ENCODE peak calls at places on chromosomes 6 and 20, in nine cellular contexts. One of them, this sample, is unnamed.

GRCh38 chr20:62860924-62861691 is 514 bp downstream of the TCFL5 start:
- DNase-seq in fibroblast of the aortic adventitia: no peak
- DNase-seq in H9: peak
- DNase-seq in endothelial cell: peak
- DNase-seq in neural crest cell: no peak
- DNase-seq in left lung: peak
- DNase-seq in keratinocyte: no peak
- DNase-seq in mammary epithelial cell: no peak
- DNase-seq in body of pancreas: peak
- DNase-seq in this sample: peak

GRCh38 chr20:9927224-9927623 is 88.3 kb upstream of the PAK5 start:
- DNase-seq in endothelial cell: no peak
- DNase-seq in keratinocyte: no peak
- DNase-seq in left lung: no peak
- DNase-seq in body of pancreas: no peak
- DNase-seq in neural crest cell: no peak
- DNase-seq in mammary epithelial cell: peak
- DNase-seq in H9: no peak
- DNase-seq in fibroblast of the aortic adventitia: peak
- DNase-seq in this sample: no peak

GRCh38 chr6:170000071-170000843 is 248.8 kb downstream of the ERMARD start:
- DNase-seq in mammary epithelial cell: no peak
- DNase-seq in endothelial cell: no peak
- DNase-seq in fibroblast of the aortic adventitia: no peak
- DNase-seq in left lung: no peak
- DNase-seq in keratinocyte: no peak
- DNase-seq in body of pancreas: no peak
- DNase-seq in neural crest cell: no peak
- DNase-seq in H9: peak
- DNase-seq in this sample: no peak

GRCh38 chr6:137736919-137737318 is 130.1 kb upstream of the TNFAIP3 start:
- DNase-seq in fibroblast of the aortic adventitia: peak
- DNase-seq in keratinocyte: no peak
- DNase-seq in H9: no peak
- DNase-seq in mammary epithelial cell: no peak
- DNase-seq in left lung: no peak
- DNase-seq in neural crest cell: no peak
- DNase-seq in endothelial cell: no peak
- DNase-seq in body of pancreas: no peak
- DNase-seq in this sample: no peak

GRCh38 chr20:59141818-59142581 is 21.6 kb upstream of the ZNF831 start:
- DNase-seq in body of pancreas: no peak
- DNase-seq in H9: no peak
- DNase-seq in mammary epithelial cell: no peak
- DNase-seq in keratinocyte: no peak
- DNase-seq in fibroblast of the aortic adventitia: no peak
- DNase-seq in endothelial cell: peak
- DNase-seq in neural crest cell: peak
- DNase-seq in left lung: no peak
- DNase-seq in this sample: no peak

GRCh38 chr6:116392158-116393032 is 21.6 kb downstream of the DSE start:
- DNase-seq in endothelial cell: no peak
- DNase-seq in neural crest cell: no peak
- DNase-seq in left lung: no peak
- DNase-seq in H9: no peak
- DNase-seq in mammary epithelial cell: peak
- DNase-seq in body of pancreas: no peak
- DNase-seq in fibroblast of the aortic adventitia: peak
- DNase-seq in keratinocyte: no peak
- DNase-seq in this sample: peak

GRCh38 chr20:59214083-59214482 is 50.5 kb downstream of the ZNF831 start:
- DNase-seq in H9: no peak
- DNase-seq in endothelial cell: no peak
- DNase-seq in neural crest cell: no peak
- DNase-seq in mammary epithelial cell: no peak
- DNase-seq in left lung: no peak
- DNase-seq in body of pancreas: no peak
- DNase-seq in fibroblast of the aortic adventitia: no peak
- DNase-seq in keratinocyte: no peak
- DNase-seq in this sample: no peak

GRCh38 chr6:43683708-43684455 is 3.7 kb downstream of the MRPS18A start:
- DNase-seq in neural crest cell: no peak
- DNase-seq in mammary epithelial cell: no peak
- DNase-seq in endothelial cell: no peak
- DNase-seq in body of pancreas: no peak
- DNase-seq in H9: no peak
- DNase-seq in fibroblast of the aortic adventitia: no peak
- DNase-seq in left lung: no peak
- DNase-seq in keratinocyte: no peak
- DNase-seq in this sample: no peak

GRCh38 chr20:59984551-59984950 is 26.3 kb downstream of the CDH26 start:
- DNase-seq in mammary epithelial cell: no peak
- DNase-seq in endothelial cell: no peak
- DNase-seq in neural crest cell: no peak
- DNase-seq in body of pancreas: no peak
- DNase-seq in H9: no peak
- DNase-seq in keratinocyte: no peak
- DNase-seq in left lung: no peak
- DNase-seq in fibroblast of the aortic adventitia: no peak
- DNase-seq in this sample: no peak

GRCh38 chr6:18640754-18641153 is 253.6 kb downstream of the RNF144B start:
- DNase-seq in endothelial cell: no peak
- DNase-seq in mammary epithelial cell: no peak
- DNase-seq in fibroblast of the aortic adventitia: no peak
- DNase-seq in keratinocyte: no peak
- DNase-seq in left lung: no peak
- DNase-seq in H9: no peak
- DNase-seq in neural crest cell: no peak
- DNase-seq in body of pancreas: no peak
- DNase-seq in this sample: no peak

GRCh38 chr6:88870728-88871330 is 92.6 kb downstream of the RNGTT start:
- DNase-seq in body of pancreas: peak
- DNase-seq in left lung: no peak
- DNase-seq in endothelial cell: peak
- DNase-seq in mammary epithelial cell: peak
- DNase-seq in neural crest cell: peak
- DNase-seq in keratinocyte: no peak
- DNase-seq in H9: no peak
- DNase-seq in fibroblast of the aortic adventitia: peak
- DNase-seq in this sample: peak

GRCh38 chr6:160036790-160037206 is 67.9 kb downstream of the IGF2R start:
- DNase-seq in left lung: no peak
- DNase-seq in keratinocyte: peak
- DNase-seq in neural crest cell: no peak
- DNase-seq in endothelial cell: no peak
- DNase-seq in mammary epithelial cell: peak
- DNase-seq in fibroblast of the aortic adventitia: peak
- DNase-seq in H9: no peak
- DNase-seq in body of pancreas: no peak
- DNase-seq in this sample: no peak

GRCh38 chr6:160036331-160036695 is 67.4 kb downstream of the IGF2R start:
- DNase-seq in fibroblast of the aortic adventitia: no peak
- DNase-seq in body of pancreas: no peak
- DNase-seq in left lung: no peak
- DNase-seq in neural crest cell: no peak
- DNase-seq in mammary epithelial cell: no peak
- DNase-seq in endothelial cell: no peak
- DNase-seq in H9: no peak
- DNase-seq in keratinocyte: no peak
- DNase-seq in this sample: no peak

GRCh38 chr6:160040055-160040454 is 71.2 kb downstream of the IGF2R start:
- DNase-seq in left lung: no peak
- DNase-seq in keratinocyte: no peak
- DNase-seq in body of pancreas: no peak
- DNase-seq in H9: no peak
- DNase-seq in endothelial cell: no peak
- DNase-seq in mammary epithelial cell: no peak
- DNase-seq in fibroblast of the aortic adventitia: no peak
- DNase-seq in neural crest cell: no peak
- DNase-seq in this sample: no peak

GRCh38 chr6:160039441-160039840 is 70.6 kb downstream of the IGF2R start:
- DNase-seq in keratinocyte: no peak
- DNase-seq in neural crest cell: no peak
- DNase-seq in H9: no peak
- DNase-seq in fibroblast of the aortic adventitia: no peak
- DNase-seq in mammary epithelial cell: no peak
- DNase-seq in endothelial cell: no peak
- DNase-seq in body of pancreas: no peak
- DNase-seq in left lung: no peak
- DNase-seq in this sample: no peak

DNA sequence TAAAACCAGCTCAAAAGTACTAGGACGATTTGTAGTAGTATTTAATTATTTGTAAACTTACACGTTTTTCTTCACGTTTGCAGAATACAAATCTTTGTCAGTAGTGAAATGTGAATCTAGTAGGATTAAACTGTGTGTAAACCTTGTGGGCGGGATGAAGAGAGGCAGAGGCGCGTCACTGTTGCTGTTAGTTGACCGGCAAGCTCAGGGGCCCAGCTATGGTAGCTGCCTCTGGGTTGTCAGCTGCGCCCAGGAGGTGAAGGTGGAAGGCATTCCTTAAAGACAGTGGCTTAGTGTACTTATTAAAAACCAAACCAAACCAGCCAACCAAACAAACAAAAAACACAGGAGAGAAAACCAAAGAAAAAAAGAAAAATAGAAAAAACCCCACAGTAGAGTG is 69.6 kb downstream of the IGF2R start:
- DNase-seq in keratinocyte: no peak
- DNase-seq in fibroblast of the aortic adventitia: no peak
- DNase-seq in H9: no peak
- DNase-seq in body of pancreas: no peak
- DNase-seq in neural crest cell: no peak
- DNase-seq in left lung: no peak
- DNase-seq in mammary epithelial cell: no peak
- DNase-seq in endothelial cell: no peak
- DNase-seq in this sample: no peak
- TF ChIP-seq CTCF in keratinocyte: no peak
- TF ChIP-seq CTCF in fibroblast of the aortic adventitia: no peak
- TF ChIP-seq CTCF in H9: no peak
- TF ChIP-seq CTCF in body of pancreas: no peak
- TF ChIP-seq CTCF in neural crest cell: no peak
- TF ChIP-seq CTCF in left lung: no peak
- TF ChIP-seq CTCF in mammary epithelial cell: no peak
- TF ChIP-seq CTCF in endothelial cell: no peak
- TF ChIP-seq CTCF in this sample: no peak

GRCh38 chr6:96626749-96627353 is 63.9 kb downstream of the FHL5 start:
- DNase-seq in H9: no peak
- DNase-seq in body of pancreas: no peak
- DNase-seq in fibroblast of the aortic adventitia: peak
- DNase-seq in mammary epithelial cell: peak
- DNase-seq in endothelial cell: no peak
- DNase-seq in keratinocyte: no peak
- DNase-seq in left lung: no peak
- DNase-seq in neural crest cell: no peak
- DNase-seq in this sample: no peak
- TF ChIP-seq CTCF in H9: peak
- TF ChIP-seq CTCF in body of pancreas: peak
- TF ChIP-seq CTCF in fibroblast of the aortic adventitia: peak
- TF ChIP-seq CTCF in mammary epithelial cell: peak
- TF ChIP-seq CTCF in endothelial cell: peak
- TF ChIP-seq CTCF in keratinocyte: no peak
- TF ChIP-seq CTCF in left lung: peak
- TF ChIP-seq CTCF in neural crest cell: peak
- TF ChIP-seq CTCF in this sample: peak

GRCh38 chr20:25540273-25540672 is 45.1 kb downstream of the NINL start:
- DNase-seq in neural crest cell: no peak
- DNase-seq in body of pancreas: peak
- DNase-seq in H9: peak
- DNase-seq in left lung: no peak
- DNase-seq in fibroblast of the aortic adventitia: no peak
- DNase-seq in keratinocyte: no peak
- DNase-seq in mammary epithelial cell: peak
- DNase-seq in endothelial cell: no peak
- DNase-seq in this sample: no peak
- TF ChIP-seq CTCF in neural crest cell: peak
- TF ChIP-seq CTCF in body of pancreas: peak
- TF ChIP-seq CTCF in H9: peak
- TF ChIP-seq CTCF in left lung: peak
- TF ChIP-seq CTCF in fibroblast of the aortic adventitia: peak
- TF ChIP-seq CTCF in keratinocyte: peak
- TF ChIP-seq CTCF in mammary epithelial cell: peak
- TF ChIP-seq CTCF in endothelial cell: no peak
- TF ChIP-seq CTCF in this sample: no peak

GRCh38 chr20:3801299-3801698 is 5.2 kb downstream of the CDC25B start:
- DNase-seq in body of pancreas: no peak
- DNase-seq in H9: no peak
- DNase-seq in left lung: no peak
- DNase-seq in endothelial cell: no peak
- DNase-seq in mammary epithelial cell: no peak
- DNase-seq in neural crest cell: no peak
- DNase-seq in fibroblast of the aortic adventitia: no peak
- DNase-seq in keratinocyte: no peak
- DNase-seq in this sample: no peak
- TF ChIP-seq CTCF in body of pancreas: no peak
- TF ChIP-seq CTCF in H9: no peak
- TF ChIP-seq CTCF in left lung: no peak
- TF ChIP-seq CTCF in endothelial cell: no peak
- TF ChIP-seq CTCF in mammary epithelial cell: no peak
- TF ChIP-seq CTCF in neural crest cell: no peak
- TF ChIP-seq CTCF in fibroblast of the aortic adventitia: no peak
- TF ChIP-seq CTCF in keratinocyte: no peak
- TF ChIP-seq CTCF in this sample: no peak

GRCh38 chr6:30611856-30612194 is 5.2 kb downstream of the PPP1R10 start:
- DNase-seq in left lung: no peak
- DNase-seq in mammary epithelial cell: no peak
- DNase-seq in endothelial cell: no peak
- DNase-seq in neural crest cell: no peak
- DNase-seq in body of pancreas: no peak
- DNase-seq in keratinocyte: no peak
- DNase-seq in fibroblast of the aortic adventitia: no peak
- DNase-seq in H9: no peak
- DNase-seq in this sample: no peak

GRCh38 chr6:30613251-30614043 is 3.6 kb downstream of the PPP1R10 start:
- DNase-seq in keratinocyte: no peak
- DNase-seq in mammary epithelial cell: no peak
- DNase-seq in neural crest cell: no peak
- DNase-seq in endothelial cell: no peak
- DNase-seq in body of pancreas: no peak
- DNase-seq in H9: no peak
- DNase-seq in left lung: no peak
- DNase-seq in fibroblast of the aortic adventitia: peak
- DNase-seq in this sample: no peak

GRCh38 chr6:30611150-30611855 is 5.7 kb downstream of the PPP1R10 start:
- DNase-seq in fibroblast of the aortic adventitia: no peak
- DNase-seq in left lung: no peak
- DNase-seq in keratinocyte: no peak
- DNase-seq in H9: no peak
- DNase-seq in neural crest cell: no peak
- DNase-seq in mammary epithelial cell: no peak
- DNase-seq in endothelial cell: no peak
- DNase-seq in body of pancreas: no peak
- DNase-seq in this sample: no peak

GRCh38 chr6:30612687-30613248 is 4.3 kb downstream of the PPP1R10 start:
- DNase-seq in endothelial cell: no peak
- DNase-seq in mammary epithelial cell: no peak
- DNase-seq in H9: no peak
- DNase-seq in body of pancreas: no peak
- DNase-seq in keratinocyte: no peak
- DNase-seq in left lung: no peak
- DNase-seq in neural crest cell: no peak
- DNase-seq in fibroblast of the aortic adventitia: peak
- DNase-seq in this sample: no peak

GRCh38 chr6:30612213-30612612 is 4.8 kb downstream of the PPP1R10 start:
- DNase-seq in mammary epithelial cell: no peak
- DNase-seq in H9: no peak
- DNase-seq in left lung: no peak
- DNase-seq in endothelial cell: no peak
- DNase-seq in keratinocyte: no peak
- DNase-seq in neural crest cell: no peak
- DNase-seq in body of pancreas: no peak
- DNase-seq in fibroblast of the aortic adventitia: peak
- DNase-seq in this sample: no peak
- TF ChIP-seq CTCF in mammary epithelial cell: peak
- TF ChIP-seq CTCF in H9: peak
- TF ChIP-seq CTCF in left lung: no peak
- TF ChIP-seq CTCF in endothelial cell: peak
- TF ChIP-seq CTCF in keratinocyte: peak
- TF ChIP-seq CTCF in neural crest cell: peak
- TF ChIP-seq CTCF in body of pancreas: peak
- TF ChIP-seq CTCF in fibroblast of the aortic adventitia: peak
- TF ChIP-seq CTCF in this sample: no peak